ENCODE peak calls at places on chromosomes 12 and 14, in six cellular contexts. E is IMR-90, J is HCT116, D is HepG2, L is A549, O is GM12878. N is an unnamed sample.

GRCh38 chr12:98763656-98764055 is 118.6 kb downstream of the APAF1 start:
- DNase-seq in E (no peak), J (no peak), D (no peak), L (no peak), O (no peak), N (no peak)

GRCh38 chr14:103385994-103386491 is 828 bp downstream of the MARK3 start:
- DNase-seq in E (peak), J (no peak), D (no peak), L (no peak), O (no peak), N (peak)

GRCh38 chr14:41490323-41490722 is 116.4 kb upstream of the LRFN5 start:
- DNase-seq in E (no peak), J (no peak), D (no peak), L (no peak), O (no peak), N (no peak)

GRCh38 chr12:70609739-70610491 is 27.3 kb downstream of the PTPRB start:
- DNase-seq in E (no peak), J (no peak), D (no peak), L (peak), O (no peak), N (peak)

GRCh38 chr14:100770605-100771120 is 44.0 kb downstream of the DLK1 start:
- DNase-seq in E (no peak), J (no peak), D (no peak), L (no peak), O (no peak), N (peak)

GRCh38 chr14:61221906-61222305 is 59.2 kb downstream of the TMEM30B start:
- DNase-seq in E (no peak), J (no peak), D (no peak), L (no peak), O (no peak), N (no peak)

GRCh38 chr14:101151226-101151929 is 247.9 kb upstream of the RTL1 start:
- DNase-seq in E (no peak), J (peak), D (no peak), L (peak), O (no peak), N (peak)

GRCh38 chr14:90518075-90518940 is 121.5 kb downstream of the CALM1 start:
- DNase-seq in E (no peak), J (no peak), D (no peak), L (no peak), O (no peak), N (no peak)

DNA sequence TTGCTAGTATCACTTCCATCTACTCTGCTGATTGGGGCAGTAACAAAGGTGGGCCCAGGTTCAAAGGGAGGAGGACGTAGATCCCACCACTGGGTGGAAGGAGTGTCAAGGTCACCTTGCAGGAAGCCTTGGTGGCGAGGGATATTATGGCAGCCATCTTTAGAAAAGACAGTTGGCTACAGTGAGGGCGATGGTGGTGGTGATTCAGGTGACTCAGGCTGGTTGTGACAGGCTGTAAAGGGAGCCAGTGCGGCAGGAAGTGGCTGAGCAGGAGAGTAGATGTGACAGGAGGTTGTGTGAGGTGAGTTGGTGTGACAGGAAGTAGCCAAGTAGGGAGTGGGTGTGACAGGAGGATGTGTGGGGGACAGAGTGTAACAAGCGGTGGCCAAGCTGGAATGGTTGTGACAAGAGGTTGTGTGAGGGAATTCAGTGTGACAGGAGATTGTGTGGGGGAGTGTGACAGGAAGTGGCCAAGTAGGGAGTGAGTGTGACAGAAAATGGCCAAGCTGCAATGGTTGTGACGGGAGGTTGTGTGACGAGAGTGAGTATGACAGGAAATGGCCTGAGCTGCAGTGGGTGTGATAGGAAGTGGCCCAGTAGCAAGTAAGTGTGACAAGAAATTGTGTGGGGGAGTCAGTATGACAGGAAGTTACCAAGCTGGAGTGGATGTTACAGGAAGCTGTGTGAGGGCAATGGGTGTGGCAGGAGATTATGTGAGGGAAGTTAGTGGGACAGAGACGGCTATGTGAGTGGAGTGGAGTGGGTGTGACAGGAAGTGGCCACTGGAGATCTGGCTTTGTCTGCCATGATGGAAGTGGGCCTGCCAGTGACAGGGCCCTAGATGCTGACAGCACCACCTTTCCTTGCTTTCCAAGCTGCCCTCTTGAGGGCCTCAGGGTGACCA is 136.5 kb upstream of the MYL2 start:
- DNase-seq in E (no peak), J (no peak), D (no peak), L (no peak), O (peak), N (peak)
- TF ChIP-seq RAD21 in E (no peak), J (no peak), D (no peak), L (no peak), O (no peak), N (no peak)

DNA sequence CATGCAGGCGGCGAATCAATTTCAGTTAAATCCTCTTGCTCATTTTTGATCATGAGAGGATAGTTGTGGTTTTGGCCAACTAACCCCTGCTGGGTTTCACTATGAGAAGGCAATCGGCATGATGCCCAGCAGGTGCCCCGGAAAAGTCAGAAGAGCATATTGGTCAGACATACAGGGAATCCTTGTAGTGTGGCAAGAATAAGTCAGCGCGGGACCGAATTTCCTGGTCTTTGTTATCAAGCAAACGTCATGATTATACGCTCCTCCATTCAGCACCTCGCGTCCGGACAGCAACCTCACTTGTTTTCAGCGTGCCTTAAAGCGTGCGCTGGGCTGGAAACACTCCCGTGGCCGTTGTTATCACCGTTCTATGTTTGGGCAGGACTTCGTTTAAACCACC is 1.8 kb downstream of the TBC1D30 start:
- DNase-seq in E (peak), J (no peak), D (no peak), L (no peak), O (peak), N (peak)
- TF ChIP-seq RAD21 in E (no peak), J (no peak), D (no peak), L (no peak), O (no peak), N (no peak)

DNA sequence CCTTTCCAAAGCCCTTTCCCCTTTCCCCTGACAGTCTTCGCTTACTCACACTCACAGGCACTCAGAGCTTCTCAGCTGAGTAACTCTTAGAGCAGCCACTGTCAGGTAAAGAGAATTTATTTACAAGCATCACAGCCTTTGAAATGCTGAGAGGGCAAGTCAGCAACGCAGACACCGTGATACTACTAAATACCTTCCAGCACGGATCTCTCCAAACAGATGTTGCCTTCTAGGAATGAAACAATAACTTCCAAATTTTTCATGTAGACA is 167.8 kb downstream of the FOXN3 start:
- DNase-seq in E (peak), J (no peak), D (no peak), L (no peak), O (no peak), N (no peak)
- TF ChIP-seq RAD21 in E (no peak), J (no peak), D (no peak), L (no peak), O (no peak), N (no peak)

GRCh38 chr12:110371408-110372055 is 32.0 kb downstream of the ANAPC7 start:
- DNase-seq in E (no peak), J (no peak), D (no peak), L (no peak), O (peak), N (no peak)
- TF ChIP-seq RAD21 in E (no peak), J (no peak), D (no peak), L (no peak), O (no peak), N (no peak)

GRCh38 chr14:46063872-46064271 is 587.7 kb downstream of the RPL10L start:
- DNase-seq in E (no peak), J (no peak), D (no peak), L (peak), O (no peak), N (no peak)
- TF ChIP-seq RAD21 in E (no peak), J (no peak), D (no peak), L (no peak), O (no peak), N (no peak)

GRCh38 chr14:49173765-49174373 is 412.3 kb downstream of the RPS29 start:
- DNase-seq in E (peak), J (peak), D (peak), L (peak), O (peak), N (peak)
- TF ChIP-seq RAD21 in E (peak), J (peak), D (peak), L (peak), O (peak), N (peak)